ENCODE peak calls at places on chromosome 5, in nine cellular contexts. B, S, T, W, O, H, M, E and I are unnamed samples.

GRCh38 chr5:163623524-163623923 is 118.1 kb downstream of the MAT2B start:
- DNase-seq in T (no peak), S (no peak), M (no peak), E (no peak), O (no peak), B (no peak), W (no peak), H (no peak), I (no peak)

GRCh38 chr5:6745706-6746217 is 32.5 kb downstream of the TENT4A start:
- DNase-seq in W (no peak), S (no peak), H (no peak), B (peak), M (no peak), T (peak), O (peak), E (no peak), I (peak)

GRCh38 chr5:16565118-16565517 is 51.7 kb downstream of the RETREG1 start:
- DNase-seq in W (no peak), E (no peak), O (no peak), B (no peak), M (no peak), H (peak), T (no peak), S (no peak), I (no peak)

GRCh38 chr5:84635235-84636055 is 250.8 kb upstream of the EDIL3 start:
- DNase-seq in B (no peak), T (no peak), E (no peak), H (no peak), W (no peak), S (no peak), M (peak), O (no peak), I (no peak)

GRCh38 chr5:164296603-164297080 is 791.2 kb downstream of the MAT2B start:
- DNase-seq in O (peak), H (no peak), B (peak), S (no peak), W (peak), T (no peak), M (no peak), E (no peak), I (peak)

GRCh38 chr5:14188778-14189177 is 45.6 kb downstream of the TRIO start:
- DNase-seq in T (no peak), E (no peak), O (no peak), W (no peak), S (no peak), B (no peak), H (no peak), M (no peak), I (no peak)

GRCh38 chr5:1752881-1753280 is 46.8 kb downstream of the MRPL36 start:
- DNase-seq in H (no peak), O (no peak), E (no peak), B (no peak), T (no peak), M (peak), W (peak), S (no peak), I (no peak)

GRCh38 chr5:138639326-138639725 is 64.1 kb upstream of the HSPA9 start:
- DNase-seq in M (no peak), O (no peak), B (no peak), S (no peak), H (no peak), E (no peak), W (no peak), T (no peak), I (no peak)

GRCh38 chr5:159844267-159844666 is 72.0 kb upstream of the ADRA1B start:
- DNase-seq in B (no peak), S (no peak), E (no peak), M (no peak), T (no peak), O (no peak), W (no peak), H (no peak), I (no peak)

GRCh38 chr5:1368236-1368635 is 23.3 kb upstream of the CLPTM1L start:
- DNase-seq in B (no peak), H (no peak), E (no peak), O (no peak), M (no peak), T (no peak), S (no peak), W (no peak), I (no peak)

GRCh38 chr5:139577689-139578347 is 16.7 kb downstream of the UBE2D2 start:
- DNase-seq in H (no peak), B (peak), M (no peak), S (no peak), E (no peak), T (no peak), O (no peak), W (no peak), I (no peak)

GRCh38 chr5:140338336-140338735 is 8.1 kb downstream of the HBEGF start:
- DNase-seq in T (no peak), M (no peak), E (no peak), S (no peak), H (no peak), B (no peak), W (no peak), O (peak), I (peak)

GRCh38 chr5:95822408-95823240 is at the start of gene GLRX:
- DNase-seq in M (peak), S (peak), B (peak), H (peak), E (peak), T (peak), O (peak), W (peak), I (peak)

GRCh38 chr5:172509405-172509781 is 55.1 kb upstream of the SH3PXD2B start:
- DNase-seq in T (no peak), B (no peak), E (no peak), O (no peak), W (no peak), S (no peak), M (no peak), H (peak), I (no peak)

GRCh38 chr5:62461561-62461960 is 49.0 kb downstream of the IPO11 start:
- DNase-seq in O (no peak), T (no peak), S (no peak), M (no peak), W (no peak), E (no peak), B (no peak), H (no peak), I (no peak)

GRCh38 chr5:6752782-6753181 is 39.5 kb downstream of the TENT4A start:
- DNase-seq in M (no peak), W (no peak), S (no peak), B (no peak), E (no peak), H (no peak), T (no peak), O (no peak), I (no peak)

GRCh38 chr5:154189819-154190651 is 498 bp upstream of the GALNT10 start:
- DNase-seq in B (peak), M (peak), O (peak), S (no peak), H (peak), T (no peak), E (peak), W (peak), I (peak)

GRCh38 chr5:168987540-168988300 is 313.2 kb downstream of the SLIT3 start:
- DNase-seq in T (no peak), B (peak), H (peak), S (peak), W (peak), M (peak), E (peak), O (peak), I (peak)

GRCh38 chr5:89350684-89351083 is 467.7 kb upstream of the MEF2C start:
- DNase-seq in H (no peak), M (no peak), T (no peak), O (no peak), B (no peak), E (no peak), S (no peak), W (no peak), I (no peak)

GRCh38 chr5:61965074-61965473 is 340.9 kb upstream of the KIF2A start:
- DNase-seq in W (no peak), E (no peak), S (no peak), B (no peak), O (peak), H (no peak), M (no peak), T (no peak), I (peak)

GRCh38 chr5:67014957-67015400 is 181.6 kb downstream of the CD180 start:
- DNase-seq in O (peak), M (no peak), T (no peak), W (no peak), H (no peak), B (peak), E (no peak), S (no peak), I (no peak)

GRCh38 chr5:78232163-78232562 is 62.3 kb downstream of the AP3B1 start:
- DNase-seq in E (no peak), M (no peak), B (no peak), W (no peak), S (no peak), T (no peak), O (no peak), H (no peak), I (no peak)

GRCh38 chr5:66680227-66680626 is 84.0 kb downstream of the MAST4 start:
- DNase-seq in M (no peak), B (no peak), S (no peak), E (no peak), W (no peak), T (no peak), O (no peak), H (no peak), I (no peak)

GRCh38 chr5:155052532-155052931 is 39.0 kb downstream of the KIF4B start:
- DNase-seq in T (no peak), S (no peak), B (no peak), E (no peak), W (no peak), O (no peak), M (no peak), H (no peak), I (no peak)

GRCh38 chr5:122119205-122119604 is 10.1 kb upstream of the ZNF474 start:
- DNase-seq in B (no peak), W (no peak), O (no peak), E (no peak), S (no peak), H (no peak), T (no peak), M (no peak), I (no peak)

GRCh38 chr5:116237917-116238502 is 153.2 kb downstream of the COMMD10 start:
- DNase-seq in E (no peak), O (no peak), T (no peak), B (peak), M (no peak), W (no peak), S (no peak), H (no peak), I (no peak)

GRCh38 chr5:123444016-123444415 is 20.8 kb upstream of the CEP120 start:
- DNase-seq in T (no peak), M (no peak), S (no peak), O (no peak), W (no peak), E (no peak), H (no peak), B (no peak), I (peak)

GRCh38 chr5:308672-309271 is 12.7 kb upstream of the AHRR start:
- DNase-seq in T (peak), H (no peak), M (no peak), S (no peak), O (peak), W (no peak), E (no peak), B (peak), I (no peak)

GRCh38 chr5:79567926-79568549 is 44.2 kb upstream of the TENT2 start:
- DNase-seq in E (no peak), S (no peak), W (no peak), O (peak), H (no peak), M (no peak), T (no peak), B (peak), I (no peak)

GRCh38 chr5:114176356-114176755 is 185.5 kb upstream of the KCNN2 start:
- DNase-seq in M (no peak), E (no peak), T (peak), H (no peak), O (peak), S (no peak), W (no peak), B (peak), I (peak)

GRCh38 chr5:16540421-16540820 is 74.8 kb upstream of the ZNF622 start:
- DNase-seq in E (no peak), B (peak), O (peak), W (no peak), H (no peak), T (peak), S (peak), M (no peak), I (peak)

GRCh38 chr5:98750693-98751092 is 22.8 kb upstream of the RGMB start:
- DNase-seq in S (no peak), T (no peak), W (no peak), E (no peak), B (peak), O (peak), M (no peak), H (no peak), I (no peak)

GRCh38 chr5:33271606-33272005 is 169.2 kb upstream of the TARS1 start:
- DNase-seq in E (no peak), B (peak), W (no peak), O (peak), T (no peak), S (no peak), H (no peak), M (no peak), I (no peak)

GRCh38 chr5:38453506-38453905 is 102.9 kb downstream of the LIFR start:
- DNase-seq in B (no peak), S (no peak), E (no peak), T (no peak), M (no peak), W (no peak), O (no peak), H (no peak), I (no peak)

GRCh38 chr5:76082790-76083554 is at the start of gene SV2C:
- DNase-seq in O (no peak), B (no peak), E (peak), H (no peak), T (no peak), M (peak), S (no peak), W (no peak), I (no peak)
- H3K4me3 ChIP-seq in O (no peak), B (no peak), E (peak), H (peak), T (peak), M (peak), S (peak), W (peak), I (no peak)

GRCh38 chr5:176817864-176818377 is 7.6 kb downstream of the UNC5A start:
- DNase-seq in E (peak), T (no peak), H (no peak), W (no peak), O (no peak), S (no peak), B (peak), M (no peak), I (no peak)
- TF ChIP-seq CTCF in E (peak), T (peak), H (peak), W (no peak), O (peak), S (peak), B (peak), M (no peak), I (peak)

GRCh38 chr5:141422742-141423291 is 2.0 kb downstream of the PCDHGA11 start:
- DNase-seq in M (no peak), H (no peak), W (no peak), B (no peak), E (no peak), O (no peak), S (no peak), T (no peak), I (no peak)

GRCh38 chr5:141420855-141421488 is at the start of gene PCDHGA11:
- DNase-seq in S (no peak), E (peak), T (no peak), M (peak), O (peak), H (no peak), W (no peak), B (peak), I (peak)

GRCh38 chr5:141419074-141419880 is 1.6 kb upstream of the PCDHGA11 start:
- DNase-seq in W (no peak), T (no peak), M (no peak), H (no peak), E (no peak), O (no peak), B (no peak), S (no peak), I (no peak)

DNA sequence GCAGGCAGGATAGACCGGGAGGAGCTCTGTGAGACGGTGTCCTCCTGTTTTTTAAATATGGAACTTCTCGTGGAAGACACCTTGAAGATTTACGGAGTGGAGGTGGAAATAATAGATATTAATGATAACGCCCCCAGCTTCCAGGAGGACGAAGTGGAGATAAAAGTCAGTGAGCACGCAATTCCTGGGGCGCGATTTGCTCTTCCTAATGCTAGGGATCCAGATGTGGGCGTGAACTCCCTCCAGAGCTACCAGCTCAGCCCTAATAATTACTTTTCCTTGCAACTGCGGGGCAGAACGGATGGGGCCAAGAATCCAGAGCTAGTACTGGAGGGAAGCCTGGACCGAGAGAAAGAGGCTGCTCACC is 621 bp downstream of the PCDHGA11 start:
- DNase-seq in T (no peak), S (no peak), B (peak), M (no peak), W (no peak), E (no peak), O (peak), H (no peak), I (peak)
- H3K4me3 ChIP-seq in T (peak), S (peak), B (peak), M (peak), W (no peak), E (no peak), O (peak), H (peak), I (peak)

GRCh38 chr5:179599100-179599499 is 24.4 kb downstream of the HNRNPH1 start:
- DNase-seq in H (no peak), M (no peak), B (no peak), S (no peak), O (no peak), E (no peak), W (no peak), T (no peak), I (no peak)

GRCh38 chr5:179599566-179599965 is 23.9 kb downstream of the HNRNPH1 start:
- DNase-seq in H (no peak), E (no peak), T (no peak), B (no peak), M (no peak), W (no peak), O (no peak), S (no peak), I (no peak)

GRCh38 chr5:179599973-179600372 is 23.5 kb downstream of the HNRNPH1 start:
- DNase-seq in S (no peak), E (no peak), M (no peak), B (no peak), O (no peak), W (no peak), H (no peak), T (no peak), I (no peak)

GRCh38 chr5:179596421-179596820 is 27.1 kb downstream of the HNRNPH1 start:
- DNase-seq in H (no peak), W (no peak), E (no peak), S (no peak), T (no peak), B (no peak), O (no peak), M (no peak), I (no peak)

DNA sequence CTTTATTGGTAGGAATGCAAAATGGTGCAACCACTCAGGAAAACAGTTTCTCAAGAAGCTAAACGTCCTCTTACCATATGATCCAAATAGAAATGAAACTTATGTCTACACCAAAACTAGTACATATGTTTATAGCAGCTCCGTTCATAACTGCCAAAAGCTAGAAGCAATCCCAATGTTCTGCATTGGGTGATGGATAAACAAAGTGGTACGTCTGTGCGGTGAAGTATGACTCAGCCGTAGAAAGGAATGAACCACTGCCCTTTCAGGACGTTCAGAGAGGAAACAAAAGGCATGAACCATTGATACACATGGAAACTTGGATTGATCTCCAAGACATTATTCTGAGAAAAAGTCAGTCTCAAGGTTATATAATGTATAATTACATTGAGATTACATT is 27.6 kb downstream of the HNRNPH1 start:
- DNase-seq in W (no peak), M (no peak), S (no peak), T (no peak), H (no peak), E (no peak), O (no peak), B (no peak), I (peak)
- TF ChIP-seq CTCF in W (no peak), M (no peak), S (no peak), T (no peak), H (no peak), E (no peak), O (no peak), B (no peak), I (no peak)

DNA sequence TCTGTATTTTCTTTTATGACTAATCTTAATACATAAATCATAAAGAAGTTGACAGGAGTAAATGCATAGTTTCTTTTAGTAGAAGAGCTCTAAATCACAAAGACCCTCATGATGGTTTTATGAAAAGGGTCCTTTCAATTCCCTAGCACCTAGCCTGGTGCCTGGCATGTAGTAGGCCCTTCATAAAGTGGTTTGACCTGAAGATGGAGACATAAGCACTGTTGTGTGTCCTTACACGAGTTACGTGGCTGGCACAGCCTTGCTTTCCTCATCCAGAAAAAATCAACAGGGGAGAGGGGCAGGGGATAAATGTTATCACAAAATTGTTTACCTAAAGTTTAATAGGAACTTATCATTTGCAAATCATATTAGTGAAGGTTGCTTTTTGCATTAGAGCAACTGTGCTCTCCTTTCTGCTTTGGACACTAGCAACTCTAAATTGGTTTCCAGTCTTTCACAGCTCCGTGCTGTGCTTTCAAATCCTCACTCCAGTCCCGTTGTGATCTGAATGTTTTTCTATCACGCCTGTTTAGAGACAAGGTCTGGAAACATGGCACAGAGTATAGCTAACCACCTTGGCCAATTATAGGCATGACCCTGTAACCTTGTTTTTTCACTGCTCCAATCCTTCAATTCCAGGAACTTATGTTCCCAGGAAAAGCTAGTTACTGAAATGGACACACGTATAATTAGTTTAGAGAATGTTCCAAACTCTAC is 55.7 kb downstream of the ARL15 start:
- DNase-seq in W (no peak), T (no peak), B (peak), S (no peak), M (no peak), H (peak), O (peak), E (no peak), I (peak)
- H3K4me3 ChIP-seq in W (no peak), T (no peak), B (no peak), S (no peak), M (no peak), H (peak), O (no peak), E (no peak), I (no peak)

DNA sequence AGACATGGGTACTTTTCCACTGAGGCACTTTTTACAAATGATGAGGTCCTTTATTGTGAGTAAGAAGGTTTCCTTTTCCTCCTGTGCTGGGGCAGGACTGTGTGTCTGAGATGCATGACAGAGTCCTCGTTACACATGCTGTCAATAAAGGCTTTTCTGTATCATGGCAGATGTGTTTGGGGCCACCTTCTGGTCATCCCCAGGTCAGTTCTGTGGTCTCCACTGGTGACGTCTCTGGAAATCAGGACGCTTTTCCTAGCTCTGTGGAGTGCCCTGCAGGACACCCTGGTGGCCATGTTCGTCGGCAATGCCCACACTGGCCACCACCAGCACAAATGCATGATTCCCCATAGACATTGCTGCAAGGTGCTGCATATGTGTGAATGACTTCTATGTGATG is 2.8 kb downstream of the CMBL start:
- DNase-seq in S (no peak), M (no peak), W (no peak), T (no peak), O (no peak), B (no peak), E (no peak), H (no peak), I (no peak)
- TF ChIP-seq CTCF in S (no peak), M (no peak), W (no peak), T (no peak), O (no peak), B (no peak), E (peak), H (peak), I (no peak)